ENCODE peak calls at places on chromosomes 2 and 18, in eight cellular contexts. X is ovary, H is endodermal cell, R is cardiac fibroblast, Z is uterus, K is fibroblast of lung, N is AG10803, M is transverse colon. E is an unnamed sample.

GRCh38 chr18:67574749-67575148 is 58.2 kb upstream of the DSEL start:
- DNase-seq in X (no peak), H (no peak), R (no peak), Z (no peak), K (no peak), N (no peak), M (no peak), E (no peak)

GRCh38 chr18:79486356-79487197 is 90.8 kb downstream of the NFATC1 start:
- DNase-seq in X (no peak), H (no peak), R (no peak), Z (no peak), K (no peak), N (no peak), M (no peak), E (no peak)

GRCh38 chr2:46001741-46002506 is 295.3 kb upstream of the EPAS1 start:
- DNase-seq in X (no peak), H (no peak), R (peak), Z (no peak), K (peak), N (peak), M (no peak), E (peak)

GRCh38 chr18:25467226-25468065 is 115.5 kb upstream of the ZNF521 start:
- DNase-seq in X (no peak), H (no peak), R (no peak), Z (no peak), K (peak), N (peak), M (no peak), E (peak)

GRCh38 chr18:66168834-66169233 is 418.0 kb downstream of the CDH7 start:
- DNase-seq in X (no peak), H (no peak), R (no peak), Z (no peak), K (no peak), N (no peak), M (no peak), E (no peak)

GRCh38 chr2:188973650-188974049 is 523 bp upstream of the COL3A1 start:
- DNase-seq in X (no peak), H (no peak), R (no peak), Z (no peak), K (peak), N (peak), M (no peak), E (peak)

GRCh38 chr2:128531856-128532255 is 213.2 kb upstream of the HS6ST1 start:
- DNase-seq in X (no peak), H (no peak), R (no peak), Z (no peak), K (peak), N (no peak), M (no peak), E (no peak)

GRCh38 chr2:127776122-127776780 is 34.7 kb downstream of the WDR33 start:
- DNase-seq in X (no peak), H (no peak), R (no peak), Z (no peak), K (no peak), N (no peak), M (no peak), E (no peak)

GRCh38 chr2:157627594-157628281 is 926 bp downstream of the ACVR1C start:
- DNase-seq in X (peak), H (no peak), R (no peak), Z (no peak), K (no peak), N (no peak), M (peak), E (peak)

GRCh38 chr2:240393831-240394410 is 41.5 kb upstream of the GPC1 start:
- DNase-seq in X (no peak), H (peak), R (peak), Z (peak), K (peak), N (no peak), M (no peak), E (peak)

GRCh38 chr2:236415706-236416493 is 151.7 kb upstream of the ASB18 start:
- DNase-seq in X (no peak), H (no peak), R (no peak), Z (no peak), K (no peak), N (no peak), M (no peak), E (no peak)

GRCh38 chr2:26616032-26616863 is 24.9 kb downstream of the CIB4 start:
- DNase-seq in X (peak), H (no peak), R (no peak), Z (no peak), K (no peak), N (no peak), M (no peak), E (no peak)
- TF ChIP-seq CTCF in X (no peak), H (no peak), R (no peak), Z (no peak), K (no peak), N (no peak), M (no peak), E (no peak)

DNA sequence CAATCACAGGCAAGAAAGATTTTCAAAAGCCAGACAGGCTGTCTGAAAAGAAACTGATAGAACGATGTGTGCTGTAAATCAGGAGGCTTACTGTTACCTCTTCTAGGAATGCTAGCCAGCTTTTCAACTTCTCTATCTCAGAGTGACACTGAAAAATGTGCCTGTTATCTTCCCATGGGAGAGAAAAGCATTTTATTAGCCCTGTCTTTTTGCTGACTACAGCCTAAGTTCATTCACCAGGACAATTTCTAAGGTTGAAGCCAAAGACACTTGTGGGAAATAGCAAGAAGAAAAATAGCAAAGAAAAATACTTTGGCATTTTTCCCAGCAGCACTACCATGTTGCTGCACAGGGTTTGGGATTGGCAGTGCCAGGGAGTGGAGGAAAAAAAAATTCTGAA is 34.0 kb downstream of the ABCB11 start:
- DNase-seq in X (no peak), H (no peak), R (peak), Z (no peak), K (no peak), N (no peak), M (no peak), E (no peak)
- H3K4me3 ChIP-seq in X (no peak), H (no peak), R (no peak), Z (no peak), K (no peak), N (no peak), M (no peak), E (no peak)

DNA sequence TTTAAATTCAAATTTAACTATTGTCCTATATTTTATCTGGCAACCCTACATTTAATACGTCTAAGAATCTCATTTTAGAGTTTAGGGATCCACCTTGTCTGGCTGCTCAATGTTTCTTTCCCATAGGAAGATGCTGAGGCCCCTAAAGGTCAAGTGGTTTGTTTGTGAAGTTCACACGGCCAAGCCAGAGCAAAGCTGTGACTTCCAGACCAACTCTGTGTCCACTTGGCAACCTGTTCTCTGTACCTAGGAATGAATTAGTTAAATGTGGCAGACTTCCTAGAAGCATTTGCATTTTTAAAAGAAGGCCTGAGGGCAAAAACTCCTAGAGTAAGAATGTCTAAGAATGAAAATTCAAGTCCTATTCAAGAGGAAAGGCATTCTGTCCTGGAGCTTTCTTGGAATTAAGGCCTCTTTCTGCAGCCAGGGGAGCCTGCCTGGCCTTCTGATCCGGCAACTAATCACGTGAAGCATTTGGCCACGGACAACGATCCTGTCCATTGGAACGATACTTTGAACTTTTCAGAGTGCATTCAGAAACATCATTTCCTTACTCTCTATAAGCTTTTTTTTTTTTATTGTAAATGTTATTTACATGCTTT is 155.0 kb downstream of the SETBP1 start:
- DNase-seq in X (peak), H (no peak), R (no peak), Z (peak), K (no peak), N (no peak), M (no peak), E (peak)
- TF ChIP-seq CTCF in X (no peak), H (no peak), R (no peak), Z (no peak), K (no peak), N (no peak), M (no peak), E (no peak)

GRCh38 chr2:100321181-100321880 is 970 bp downstream of the LONRF2 start:
- DNase-seq in X (peak), H (peak), R (peak), Z (peak), K (peak), N (no peak), M (no peak), E (peak)

GRCh38 chr2:100317634-100318033 is 4.7 kb downstream of the LONRF2 start:
- DNase-seq in X (no peak), H (no peak), R (no peak), Z (no peak), K (peak), N (no peak), M (no peak), E (no peak)

GRCh38 chr2:100327742-100328141 is 5.4 kb upstream of the LONRF2 start:
- DNase-seq in X (no peak), H (no peak), R (no peak), Z (no peak), K (no peak), N (no peak), M (no peak), E (no peak)

GRCh38 chr2:100320547-100321180 is 1.6 kb downstream of the LONRF2 start:
- DNase-seq in X (peak), H (peak), R (no peak), Z (no peak), K (no peak), N (no peak), M (no peak), E (no peak)

GRCh38 chr2:100321881-100322820 is at the start of gene LONRF2:
- DNase-seq in X (peak), H (peak), R (peak), Z (peak), K (no peak), N (peak), M (no peak), E (no peak)
- H3K4me3 ChIP-seq in X (peak), H (peak), R (no peak), Z (peak), K (no peak), N (no peak), M (peak), E (peak)

GRCh38 chr2:104804148-104804890 is 49.6 kb upstream of the POU3F3 start:
- DNase-seq in X (no peak), H (peak), R (no peak), Z (no peak), K (no peak), N (peak), M (no peak), E (no peak)
- TF ChIP-seq CTCF in X (no peak), H (peak), R (no peak), Z (no peak), K (no peak), N (peak), M (no peak), E (no peak)

DNA sequence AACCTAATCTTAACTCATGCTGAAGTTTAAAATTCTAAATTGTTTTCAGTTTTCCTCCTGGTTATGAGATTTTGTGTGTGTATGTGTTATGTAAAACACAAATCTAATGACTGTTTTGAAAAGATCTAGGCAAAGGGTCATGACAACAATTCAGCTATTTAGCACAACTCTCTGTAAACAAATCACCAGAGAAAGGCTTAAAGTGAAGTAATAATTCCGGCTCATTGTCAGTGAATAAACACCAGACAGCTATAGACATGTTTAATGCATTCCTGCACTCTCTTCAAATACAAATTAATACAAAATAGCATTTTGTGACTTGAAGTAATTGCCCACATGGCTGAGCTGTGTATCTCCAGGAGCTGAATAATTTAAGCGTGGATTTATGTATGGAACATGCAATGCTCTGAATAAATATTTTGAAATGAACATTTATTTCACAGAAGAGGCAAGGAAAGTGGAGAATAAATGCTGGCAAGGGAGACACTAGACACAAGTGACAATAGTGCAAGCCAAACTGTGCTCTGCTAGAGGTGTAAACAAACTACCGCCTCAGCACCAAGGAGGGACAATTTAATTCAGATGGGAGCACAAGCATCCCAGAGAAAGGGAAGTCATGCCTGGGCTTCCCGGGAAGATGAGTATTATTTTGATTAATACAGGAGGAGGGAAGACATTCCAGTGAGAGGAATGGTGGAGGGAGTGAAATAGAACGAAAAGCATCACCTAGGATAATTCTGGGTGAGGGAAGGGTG is 133.6 kb upstream of the XPO1 start:
- DNase-seq in X (no peak), H (no peak), R (peak), Z (no peak), K (peak), N (peak), M (no peak), E (no peak)
- H3K4me3 ChIP-seq in X (peak), H (no peak), R (no peak), Z (peak), K (no peak), N (no peak), M (peak), E (peak)

GRCh38 chr2:151638188-151638933 is 95.9 kb downstream of the NEB start:
- DNase-seq in X (no peak), H (no peak), R (peak), Z (no peak), K (peak), N (no peak), M (peak), E (peak)

GRCh38 chr2:151632993-151633592 is 101.2 kb downstream of the NEB start:
- DNase-seq in X (no peak), H (no peak), R (peak), Z (no peak), K (peak), N (peak), M (no peak), E (no peak)

GRCh38 chr2:151640087-151640486 is 94.2 kb downstream of the NEB start:
- DNase-seq in X (no peak), H (peak), R (no peak), Z (no peak), K (no peak), N (no peak), M (no peak), E (no peak)

GRCh38 chr2:151634726-151635467 is 99.4 kb downstream of the NEB start:
- DNase-seq in X (no peak), H (no peak), R (no peak), Z (no peak), K (no peak), N (no peak), M (no peak), E (no peak)

GRCh38 chr2:151637284-151637781 is 96.9 kb downstream of the NEB start:
- DNase-seq in X (no peak), H (no peak), R (no peak), Z (no peak), K (peak), N (no peak), M (peak), E (no peak)
- TF ChIP-seq CTCF in X (no peak), H (no peak), R (no peak), Z (no peak), K (no peak), N (no peak), M (no peak), E (no peak)

GRCh38 chr2:223995569-223995968 is 38.3 kb downstream of the MRPL44 start:
- DNase-seq in X (no peak), H (no peak), R (peak), Z (no peak), K (peak), N (peak), M (no peak), E (peak)
- H3K4me3 ChIP-seq in X (no peak), H (no peak), R (no peak), Z (no peak), K (no peak), N (no peak), M (no peak), E (no peak)

E was measured in foreskin fibroblast.